ENCODE peak calls at places on chromosomes 4 and X, in four cellular contexts. One of them, this sample, is unnamed.

GRCh38 chr4:145791988-145792387 is 112.0 kb downstream of the C4orf51 start:
- DNase-seq in right atrium auricular region: no peak
- DNase-seq in COR-L47: no peak
- DNase-seq in IMR-90: no peak
- DNase-seq in this sample: no peak

GRCh38 chr4:73259552-73260140 is 1.0 kb upstream of the ANKRD17 start:
- DNase-seq in right atrium auricular region: no peak
- DNase-seq in COR-L47: no peak
- DNase-seq in IMR-90: no peak
- DNase-seq in this sample: peak; percentile 26

GRCh38 chrX:152937236-152937635 is 39.4 kb downstream of the ZNF185 start:
- DNase-seq in right atrium auricular region: no peak
- DNase-seq in COR-L47: no peak
- DNase-seq in IMR-90: no peak
- DNase-seq in this sample: no peak

GRCh38 chr4:41561241-41561640 is 23.3 kb downstream of the LIMCH1 start:
- DNase-seq in right atrium auricular region: no peak
- DNase-seq in COR-L47: no peak
- DNase-seq in IMR-90: no peak
- DNase-seq in this sample: no peak

GRCh38 chr4:77358315-77358928 is 201.4 kb downstream of the CCNG2 start:
- DNase-seq in right atrium auricular region: no peak
- DNase-seq in COR-L47: peak; percentile 14
- DNase-seq in IMR-90: peak; percentile 40
- DNase-seq in this sample: peak; percentile 51

GRCh38 chr4:137032242-137032641 is 500.1 kb downstream of the PCDH18 start:
- DNase-seq in right atrium auricular region: no peak
- DNase-seq in COR-L47: peak; percentile 96
- DNase-seq in IMR-90: no peak
- DNase-seq in this sample: no peak

GRCh38 chr4:153663667-153664066 is 20.4 kb upstream of the TLR2 start:
- DNase-seq in right atrium auricular region: no peak
- DNase-seq in COR-L47: no peak
- DNase-seq in IMR-90: no peak
- DNase-seq in this sample: no peak

GRCh38 chrX:136880003-136880451 is 498 bp downstream of the RBMX start:
- DNase-seq in right atrium auricular region: no peak
- DNase-seq in COR-L47: peak; percentile 24
- DNase-seq in IMR-90: no peak
- DNase-seq in this sample: peak; percentile 8

GRCh38 chrX:105876658-105877057 is 54.3 kb downstream of the NRK start:
- DNase-seq in right atrium auricular region: no peak
- DNase-seq in COR-L47: no peak
- DNase-seq in IMR-90: peak; percentile 19
- DNase-seq in this sample: no peak

GRCh38 chrX:49167740-49168108 is 4.0 kb upstream of the PLP2 start:
- DNase-seq in right atrium auricular region: no peak
- DNase-seq in COR-L47: no peak
- DNase-seq in IMR-90: no peak
- DNase-seq in this sample: no peak

GRCh38 chr4:15149842-15150592 is 147.7 kb downstream of the CPEB2 start:
- DNase-seq in right atrium auricular region: peak; percentile 85
- DNase-seq in COR-L47: peak; percentile 66
- DNase-seq in IMR-90: peak; percentile 76
- DNase-seq in this sample: peak; percentile 88

GRCh38 chrX:39883664-39884063 is 214.1 kb downstream of the BCOR start:
- DNase-seq in right atrium auricular region: no peak
- DNase-seq in COR-L47: no peak
- DNase-seq in IMR-90: no peak
- DNase-seq in this sample: no peak

GRCh38 chr4:24070117-24070516 is 180.3 kb upstream of the PPARGC1A start:
- DNase-seq in right atrium auricular region: no peak
- DNase-seq in COR-L47: no peak
- DNase-seq in IMR-90: peak; percentile 96
- DNase-seq in this sample: peak; percentile 47

GRCh38 chr4:87465739-87466366 is 43.5 kb downstream of the NUDT9 start:
- DNase-seq in right atrium auricular region: no peak
- DNase-seq in COR-L47: peak; percentile 37
- DNase-seq in IMR-90: peak; percentile 69
- DNase-seq in this sample: peak; percentile 26

GRCh38 chrX:123324628-123325027 is 140.6 kb downstream of the GRIA3 start:
- DNase-seq in right atrium auricular region: no peak
- DNase-seq in COR-L47: no peak
- DNase-seq in IMR-90: no peak
- DNase-seq in this sample: no peak

GRCh38 chr4:139835006-139835405 is 169.4 kb downstream of the MGST2 start:
- DNase-seq in right atrium auricular region: no peak
- DNase-seq in COR-L47: no peak
- DNase-seq in IMR-90: peak; percentile 6
- DNase-seq in this sample: no peak

GRCh38 chr4:79442422-79442821 is 34.4 kb upstream of the GK2 start:
- DNase-seq in right atrium auricular region: no peak
- DNase-seq in COR-L47: no peak
- DNase-seq in IMR-90: no peak
- DNase-seq in this sample: no peak

GRCh38 chr4:151276787-151277557 is at the start of gene PRSS48:
- DNase-seq in right atrium auricular region: no peak
- DNase-seq in COR-L47: peak; percentile 31
- DNase-seq in IMR-90: peak; percentile 32
- DNase-seq in this sample: peak; percentile 66

GRCh38 chr4:63717384-63717783 is 691.9 kb downstream of the TECRL start:
- DNase-seq in right atrium auricular region: no peak
- DNase-seq in COR-L47: peak; percentile 13
- DNase-seq in IMR-90: no peak
- DNase-seq in this sample: no peak

GRCh38 chr4:79759793-79760192 is 313.2 kb downstream of the ANTXR2 start:
- DNase-seq in right atrium auricular region: no peak
- DNase-seq in COR-L47: no peak
- DNase-seq in IMR-90: no peak
- DNase-seq in this sample: no peak

This sample was measured in AG08396.